ENCODE peak calls at places on chromosomes 16 and 17, in five cellular contexts. G is NCI-H774, J is NCI-H1105 treated with DMSO at 0.1 percent for 48 hours, I is endothelial cell, R is fibroblast of the conjunctiva. A is an unnamed sample.

GRCh38 chr17:65261152-65261551 is 124.0 kb downstream of the RGS9 start:
- DNase-seq in G (no peak), J (no peak), I (peak; percentile 7), R (no peak), A (no peak)

GRCh38 chr16:24858219-24859041 is 12.7 kb downstream of the SLC5A11 start:
- DNase-seq in G (no peak), R (no peak), J (no peak), I (peak; percentile 81), A (no peak)

GRCh38 chr17:4310349-4311060 is 46.7 kb upstream of the ANKFY1 start:
- DNase-seq in J (no peak), I (no peak), G (no peak), R (no peak), A (no peak)

GRCh38 chr17:55444471-55445441 is 23.1 kb upstream of the MMD start:
- DNase-seq in G (no peak), R (no peak), I (no peak), J (no peak), A (no peak)

GRCh38 chr17:8420041-8420934 is 15.4 kb upstream of the NDEL1 start:
- DNase-seq in R (no peak), J (no peak), I (no peak), G (no peak), A (no peak)

GRCh38 chr17:7336240-7337175 is at the start of gene ACAP1:
- DNase-seq in R (no peak), G (no peak), J (no peak), I (peak; percentile 13), A (no peak)

GRCh38 chr17:44738214-44738906 is 20.4 kb upstream of the ADAM11 start:
- DNase-seq in R (no peak), G (no peak), J (no peak), I (no peak), A (no peak)

GRCh38 chr17:36934144-36934758 is 3.0 kb upstream of the LHX1 start:
- DNase-seq in J (no peak), R (no peak), I (no peak), G (no peak), A (no peak)

GRCh38 chr16:2899564-2900072 is 12.1 kb upstream of the FLYWCH1 start:
- DNase-seq in I (no peak), G (no peak), J (no peak), R (no peak), A (no peak)

GRCh38 chr17:46931596-46931995 is 8.6 kb downstream of the GOSR2 start:
- DNase-seq in R (no peak), I (no peak), G (no peak), J (no peak), A (no peak)

GRCh38 chr17:63832455-63832854 is 5.0 kb upstream of the FTSJ3 start:
- DNase-seq in G (no peak), I (no peak), R (no peak), J (no peak), A (no peak)

GRCh38 chr16:90035902-90036301 is 16.6 kb upstream of the DBNDD1 start:
- DNase-seq in I (no peak), J (no peak), G (no peak), R (no peak), A (no peak)

GRCh38 chr16:70737377-70738082 is 51.7 kb upstream of the MTSS2 start:
- DNase-seq in I (no peak), G (no peak), R (peak; percentile 92), J (no peak), A (no peak)

GRCh38 chr17:40703652-40704051 is at the start of gene KRT24:
- DNase-seq in G (no peak), J (no peak), I (no peak), R (no peak), A (no peak)

GRCh38 chr16:58454856-58455255 is 45.1 kb upstream of the NDRG4 start:
- DNase-seq in J (no peak), R (no peak), G (no peak), I (no peak), A (no peak)

GRCh38 chr16:27611340-27611739 is 61.4 kb downstream of the KATNIP start:
- DNase-seq in G (no peak), I (no peak), J (no peak), R (no peak), A (no peak)

GRCh38 chr16:75288596-75289120 is 37.2 kb upstream of the BCAR1 start:
- DNase-seq in R (no peak), I (no peak), J (no peak), G (no peak), A (no peak)

GRCh38 chr17:30716461-30717289 is 107.8 kb downstream of the CRLF3 start:
- DNase-seq in I (no peak), J (no peak), G (no peak), R (no peak), A (no peak)

GRCh38 chr17:56358651-56359050 is 205.4 kb downstream of the ANKFN1 start:
- DNase-seq in I (no peak), J (no peak), R (no peak), G (no peak), A (no peak)

GRCh38 chr16:85199069-85199725 is 86.9 kb upstream of the CIBAR2 start:
- DNase-seq in R (peak; percentile 51), G (no peak), J (no peak), I (no peak), A (no peak)

GRCh38 chr16:87891763-87892162 is 22.5 kb upstream of the SLC7A5 start:
- DNase-seq in J (no peak), I (no peak), R (no peak), G (no peak), A (no peak)

GRCh38 chr16:87392823-87393679 is 915 bp downstream of the MAP1LC3B start:
- DNase-seq in G (no peak), R (no peak), I (peak; percentile 53), J (peak; percentile 21), A (no peak)

GRCh38 chr16:9372934-9373890 is 281.8 kb downstream of the HAPSTR1 start:
- DNase-seq in I (peak; percentile 42), J (no peak), R (no peak), G (no peak), A (no peak)

GRCh38 chr16:10497132-10498088 is 83.0 kb downstream of the EMP2 start:
- DNase-seq in G (no peak), J (no peak), R (no peak), I (no peak), A (no peak)

GRCh38 chr17:57045868-57046671 is 39.0 kb upstream of the AKAP1 start:
- DNase-seq in R (no peak), I (no peak), J (no peak), G (no peak), A (no peak)

GRCh38 chr17:43018008-43018853 is 4.0 kb downstream of the VAT1 start:
- DNase-seq in R (no peak), J (peak; percentile 40), G (peak; percentile 41), I (peak; percentile 33), A (peak; percentile 11)

GRCh38 chr16:87407511-87408112 is 15.5 kb downstream of the MAP1LC3B start:
- DNase-seq in G (no peak), J (no peak), I (no peak), R (no peak), A (no peak)

GRCh38 chr17:77592503-77592902 is 366.0 kb upstream of the TNRC6C start:
- DNase-seq in I (no peak), G (no peak), R (no peak), J (peak; percentile 26), A (no peak)

GRCh38 chr17:2593846-2594656 is 597 bp downstream of the PAFAH1B1 start:
- DNase-seq in J (peak; percentile 15), R (peak; percentile 28), G (peak; percentile 47), I (peak; percentile 77), A (peak; percentile 71)

GRCh38 chr16:55832425-55832787 is 490 bp downstream of the CES1 start:
- DNase-seq in G (no peak), I (no peak), J (no peak), R (no peak), A (no peak)

GRCh38 chr17:51507444-51507843 is 247.1 kb downstream of the UTP18 start:
- DNase-seq in G (peak; percentile 50), R (no peak), I (no peak), J (no peak), A (no peak)

GRCh38 chr16:86221085-86221484 is 289.2 kb upstream of the FOXF1 start:
- DNase-seq in I (no peak), R (no peak), G (no peak), J (no peak), A (no peak)

GRCh38 chr16:65936096-65936495 is 430.4 kb upstream of the CDH5 start:
- DNase-seq in J (no peak), G (no peak), R (no peak), I (no peak), A (no peak)

GRCh38 chr17:61299517-61300513 is 99.8 kb upstream of the TBX2 start:
- DNase-seq in G (no peak), I (no peak), J (no peak), R (no peak), A (no peak)

A was measured in NCI-H510A.